ENCODE peak calls at places on chromosome 17, in five cellular contexts. One of them, this sample, is unnamed.

GRCh38 chr17:48125829-48126612 is 18.5 kb downstream of the SNX11 start:
- DNase-seq in progenitor cell of endocrine pancreas: no peak
- DNase-seq in CD14-positive monocyte: no peak
- DNase-seq in right lobe of liver: no peak
- DNase-seq in SW480: no peak
- DNase-seq in this sample: no peak

GRCh38 chr17:66540131-66540781 is 237.8 kb downstream of the PRKCA start:
- DNase-seq in progenitor cell of endocrine pancreas: no peak
- DNase-seq in right lobe of liver: no peak
- DNase-seq in SW480: no peak
- DNase-seq in CD14-positive monocyte: no peak
- DNase-seq in this sample: no peak

GRCh38 chr17:36723459-36723858 is 122.1 kb downstream of the MRM1 start:
- DNase-seq in progenitor cell of endocrine pancreas: no peak
- DNase-seq in SW480: no peak
- DNase-seq in CD14-positive monocyte: no peak
- DNase-seq in right lobe of liver: no peak
- DNase-seq in this sample: no peak

GRCh38 chr17:4969551-4970231 is 2.1 kb upstream of the SPAG7 start:
- DNase-seq in CD14-positive monocyte: no peak
- DNase-seq in SW480: peak
- DNase-seq in progenitor cell of endocrine pancreas: no peak
- DNase-seq in right lobe of liver: peak
- DNase-seq in this sample: no peak

GRCh38 chr17:36778458-36778857 is 158.8 kb upstream of the LHX1 start:
- DNase-seq in right lobe of liver: no peak
- DNase-seq in CD14-positive monocyte: no peak
- DNase-seq in progenitor cell of endocrine pancreas: no peak
- DNase-seq in SW480: peak
- DNase-seq in this sample: no peak

GRCh38 chr17:41539071-41539492 is 11.0 kb upstream of the KRT19 start:
- DNase-seq in SW480: no peak
- DNase-seq in CD14-positive monocyte: no peak
- DNase-seq in right lobe of liver: no peak
- DNase-seq in progenitor cell of endocrine pancreas: no peak
- DNase-seq in this sample: no peak

GRCh38 chr17:73785466-73785865 is 141.2 kb upstream of the SDK2 start:
- DNase-seq in CD14-positive monocyte: no peak
- DNase-seq in right lobe of liver: no peak
- DNase-seq in progenitor cell of endocrine pancreas: no peak
- DNase-seq in SW480: no peak
- DNase-seq in this sample: no peak

GRCh38 chr17:78921437-78921971 is 3.7 kb downstream of the TIMP2 start:
- DNase-seq in CD14-positive monocyte: no peak
- DNase-seq in progenitor cell of endocrine pancreas: no peak
- DNase-seq in right lobe of liver: no peak
- DNase-seq in SW480: no peak
- DNase-seq in this sample: no peak

GRCh38 chr17:4968916-4969550 is 1.4 kb upstream of the SPAG7 start:
- DNase-seq in CD14-positive monocyte: no peak
- DNase-seq in right lobe of liver: no peak
- DNase-seq in SW480: peak
- DNase-seq in progenitor cell of endocrine pancreas: no peak
- DNase-seq in this sample: no peak

GRCh38 chr17:5563451-5563850 is 20.9 kb downstream of the NLRP1 start:
- DNase-seq in right lobe of liver: no peak
- DNase-seq in SW480: no peak
- DNase-seq in CD14-positive monocyte: no peak
- DNase-seq in progenitor cell of endocrine pancreas: no peak
- DNase-seq in this sample: no peak

GRCh38 chr17:83067718-83068261 is 11.6 kb upstream of the METRNL start:
- DNase-seq in CD14-positive monocyte: peak
- DNase-seq in right lobe of liver: peak
- DNase-seq in SW480: no peak
- DNase-seq in progenitor cell of endocrine pancreas: no peak
- DNase-seq in this sample: no peak

GRCh38 chr17:59361916-59362810 is 30.7 kb downstream of the YPEL2 start:
- DNase-seq in progenitor cell of endocrine pancreas: no peak
- DNase-seq in CD14-positive monocyte: no peak
- DNase-seq in SW480: peak
- DNase-seq in right lobe of liver: no peak
- DNase-seq in this sample: peak

GRCh38 chr17:17313350-17313991 is 10.3 kb downstream of the NT5M start:
- DNase-seq in progenitor cell of endocrine pancreas: peak
- DNase-seq in right lobe of liver: peak
- DNase-seq in SW480: peak
- DNase-seq in CD14-positive monocyte: no peak
- DNase-seq in this sample: peak

GRCh38 chr17:57530508-57530907 is 214.6 kb downstream of the CCDC182 start:
- DNase-seq in progenitor cell of endocrine pancreas: no peak
- DNase-seq in SW480: no peak
- DNase-seq in CD14-positive monocyte: no peak
- DNase-seq in right lobe of liver: no peak
- DNase-seq in this sample: no peak

GRCh38 chr17:8720596-8720995 is 24.0 kb downstream of the CCDC42 start:
- DNase-seq in CD14-positive monocyte: no peak
- DNase-seq in right lobe of liver: no peak
- DNase-seq in progenitor cell of endocrine pancreas: no peak
- DNase-seq in SW480: no peak
- DNase-seq in this sample: no peak

GRCh38 chr17:28252436-28252835 is 66.6 kb upstream of the TMEM97 start:
- DNase-seq in progenitor cell of endocrine pancreas: no peak
- DNase-seq in right lobe of liver: no peak
- DNase-seq in SW480: no peak
- DNase-seq in CD14-positive monocyte: no peak
- DNase-seq in this sample: no peak

This sample was measured in GM10248.